ENCODE peak calls at places on chromosomes 6 and 20, in seven cellular contexts. One of them, this sample, is unnamed.

GRCh38 chr6:63509652-63510352 is 62.5 kb upstream of the LOC128125822 start:
- DNase-seq in adrenal gland: peak
- DNase-seq in thyroid gland: peak
- DNase-seq in sigmoid colon: peak
- DNase-seq in tibial nerve: no peak
- DNase-seq in IMR-90: peak
- DNase-seq in GM12892: no peak
- DNase-seq in this sample: no peak

GRCh38 chr20:9081423-9081966 is 12.6 kb downstream of the PLCB4 start:
- DNase-seq in adrenal gland: no peak
- DNase-seq in thyroid gland: no peak
- DNase-seq in sigmoid colon: no peak
- DNase-seq in tibial nerve: no peak
- DNase-seq in IMR-90: peak
- DNase-seq in GM12892: no peak
- DNase-seq in this sample: no peak

GRCh38 chr6:106383573-106383972 is 23.1 kb downstream of the CRYBG1 start:
- DNase-seq in adrenal gland: no peak
- DNase-seq in thyroid gland: no peak
- DNase-seq in sigmoid colon: no peak
- DNase-seq in tibial nerve: no peak
- DNase-seq in IMR-90: no peak
- DNase-seq in GM12892: no peak
- DNase-seq in this sample: no peak

GRCh38 chr6:39904946-39905639 is 29.2 kb downstream of the MOCS1 start:
- DNase-seq in adrenal gland: no peak
- DNase-seq in thyroid gland: no peak
- DNase-seq in sigmoid colon: peak
- DNase-seq in tibial nerve: no peak
- DNase-seq in IMR-90: no peak
- DNase-seq in GM12892: no peak
- DNase-seq in this sample: no peak

GRCh38 chr6:138500867-138501446 is 1.7 kb upstream of the NHSL1 start:
- DNase-seq in adrenal gland: no peak
- DNase-seq in thyroid gland: no peak
- DNase-seq in sigmoid colon: no peak
- DNase-seq in tibial nerve: no peak
- DNase-seq in IMR-90: peak
- DNase-seq in GM12892: no peak
- DNase-seq in this sample: no peak

GRCh38 chr6:13278991-13279390 is 49.3 kb downstream of the TBC1D7 start:
- DNase-seq in adrenal gland: no peak
- DNase-seq in thyroid gland: no peak
- DNase-seq in sigmoid colon: no peak
- DNase-seq in tibial nerve: no peak
- DNase-seq in IMR-90: peak
- DNase-seq in GM12892: no peak
- DNase-seq in this sample: no peak

GRCh38 chr6:112626468-112627082 is 279.4 kb downstream of the RFPL4B start:
- DNase-seq in adrenal gland: no peak
- DNase-seq in thyroid gland: peak
- DNase-seq in sigmoid colon: no peak
- DNase-seq in tibial nerve: no peak
- DNase-seq in IMR-90: peak
- DNase-seq in GM12892: no peak
- DNase-seq in this sample: peak

GRCh38 chr6:11324453-11325023 is 92.1 kb upstream of the NEDD9 start:
- DNase-seq in adrenal gland: no peak
- DNase-seq in thyroid gland: no peak
- DNase-seq in sigmoid colon: no peak
- DNase-seq in tibial nerve: no peak
- DNase-seq in IMR-90: peak
- DNase-seq in GM12892: peak
- DNase-seq in this sample: no peak

GRCh38 chr20:58868795-58869194 is 16.3 kb downstream of the GNAS start:
- DNase-seq in adrenal gland: peak
- DNase-seq in thyroid gland: peak
- DNase-seq in sigmoid colon: no peak
- DNase-seq in tibial nerve: no peak
- DNase-seq in IMR-90: no peak
- DNase-seq in GM12892: no peak
- DNase-seq in this sample: no peak

DNA sequence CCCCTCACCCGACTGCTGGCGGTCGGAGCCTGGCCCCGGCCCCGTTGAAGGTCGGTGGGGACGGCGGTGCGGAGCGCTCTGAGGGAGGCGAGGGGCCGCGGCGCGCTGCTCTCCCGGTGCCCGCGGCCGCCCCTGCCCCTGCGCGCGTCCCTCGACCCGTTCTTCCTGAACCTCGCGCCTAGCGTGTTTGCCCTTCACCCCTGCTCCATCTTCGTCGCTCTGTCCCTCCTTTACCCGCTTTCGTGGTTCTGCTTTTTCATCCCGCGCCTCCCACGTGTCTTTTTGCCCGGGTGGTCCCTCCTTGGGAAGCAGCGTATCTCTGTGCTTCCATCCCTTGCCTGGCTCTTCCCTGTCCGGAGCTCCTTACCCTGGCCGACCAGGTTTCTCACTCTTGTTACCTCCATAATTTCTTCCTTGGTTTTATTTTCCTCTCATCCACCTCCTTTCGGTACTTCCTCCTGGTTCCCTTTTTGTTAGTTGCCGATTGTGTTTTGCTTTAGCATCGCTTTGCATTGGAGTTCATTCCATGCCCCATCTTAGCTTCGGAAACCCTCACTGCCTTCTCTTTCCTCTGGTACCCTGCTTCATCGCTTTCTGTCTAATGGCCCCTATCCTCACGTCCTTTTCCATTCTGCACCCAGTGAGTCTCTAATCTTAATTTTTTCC is 654 bp downstream of the FAM135A start:
- DNase-seq in adrenal gland: peak
- DNase-seq in thyroid gland: peak
- DNase-seq in sigmoid colon: no peak
- DNase-seq in tibial nerve: no peak
- DNase-seq in IMR-90: no peak
- DNase-seq in GM12892: no peak
- DNase-seq in this sample: peak
- TF ChIP-seq POLR2A in adrenal gland: no peak
- TF ChIP-seq POLR2A in thyroid gland: no peak
- TF ChIP-seq POLR2A in sigmoid colon: no peak
- TF ChIP-seq POLR2A in tibial nerve: no peak
- TF ChIP-seq POLR2A in IMR-90: no peak
- TF ChIP-seq POLR2A in GM12892: no peak
- TF ChIP-seq POLR2A in this sample: no peak

DNA sequence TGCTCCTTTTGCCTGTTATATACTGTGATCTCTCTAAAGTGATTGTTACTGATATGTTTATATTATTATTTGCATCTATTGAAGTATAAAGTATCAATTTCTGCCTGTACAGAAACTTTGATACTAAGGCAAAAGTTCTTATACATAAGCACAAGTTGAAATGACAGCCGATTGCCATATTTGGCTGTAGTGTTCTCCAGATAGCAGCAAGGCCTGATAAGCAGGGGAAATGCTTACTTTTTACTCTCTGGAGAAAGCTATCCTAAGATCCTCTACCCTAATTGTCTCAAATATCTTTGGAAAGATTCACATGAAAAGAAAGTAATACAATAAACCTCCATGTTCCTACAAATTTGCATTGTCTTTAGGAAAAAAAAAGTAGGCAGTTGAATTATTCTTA is 31.4 kb downstream of the SENP6 start:
- DNase-seq in adrenal gland: no peak
- DNase-seq in thyroid gland: no peak
- DNase-seq in sigmoid colon: no peak
- DNase-seq in tibial nerve: no peak
- DNase-seq in IMR-90: no peak
- DNase-seq in GM12892: no peak
- DNase-seq in this sample: no peak
- TF ChIP-seq POLR2A in adrenal gland: no peak
- TF ChIP-seq POLR2A in thyroid gland: no peak
- TF ChIP-seq POLR2A in sigmoid colon: no peak
- TF ChIP-seq POLR2A in tibial nerve: no peak
- TF ChIP-seq POLR2A in IMR-90: no peak
- TF ChIP-seq POLR2A in GM12892: no peak
- TF ChIP-seq POLR2A in this sample: no peak

DNA sequence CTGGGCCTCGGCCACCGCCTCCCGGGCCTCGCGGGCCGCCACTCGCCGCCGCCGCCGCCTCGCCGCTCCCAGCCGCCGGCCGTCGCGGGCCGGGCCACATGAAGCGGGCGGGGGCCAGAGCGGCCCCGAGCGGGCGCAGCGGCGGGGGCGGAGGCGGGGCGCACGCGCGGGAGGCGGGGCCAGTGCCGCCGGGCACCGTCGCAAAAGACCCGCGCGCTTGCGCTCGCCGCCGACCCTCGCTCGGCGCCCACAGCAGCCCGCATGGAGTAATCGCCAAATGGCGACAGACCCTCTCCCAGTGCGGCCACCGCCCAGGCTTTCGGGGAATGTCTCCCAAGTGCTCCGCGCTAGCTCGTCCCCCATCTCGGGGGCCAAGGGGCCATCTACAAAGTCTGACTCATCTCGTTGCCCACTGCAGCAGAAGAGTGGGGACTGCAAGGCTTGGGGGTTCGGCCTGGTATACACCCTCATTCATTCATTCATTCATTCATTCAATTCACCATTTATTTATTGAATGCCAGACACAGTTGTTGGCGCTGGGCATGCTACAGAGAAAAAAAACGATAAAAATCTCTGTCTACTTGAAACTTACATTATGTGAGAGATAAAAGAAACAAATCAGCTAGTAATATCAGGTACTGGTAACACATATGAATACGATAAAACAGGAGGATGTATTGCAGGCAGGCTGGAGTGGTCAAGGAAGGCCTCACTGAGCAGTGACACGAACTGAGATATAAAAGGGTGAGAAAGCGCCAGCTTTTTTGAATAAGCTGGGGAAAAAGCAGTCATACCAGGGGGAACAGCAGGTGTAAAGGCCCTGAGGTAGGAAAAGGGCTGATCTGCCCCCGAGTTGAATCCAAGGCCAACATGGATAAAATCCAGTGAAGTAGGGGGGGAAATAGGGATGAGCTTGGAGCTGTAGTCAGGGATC is at the start of gene B4GALT5:
- DNase-seq in adrenal gland: peak
- DNase-seq in thyroid gland: peak
- DNase-seq in sigmoid colon: peak
- DNase-seq in tibial nerve: peak
- DNase-seq in IMR-90: peak
- DNase-seq in GM12892: peak
- DNase-seq in this sample: peak
- TF ChIP-seq POLR2A in adrenal gland: peak
- TF ChIP-seq POLR2A in thyroid gland: no peak
- TF ChIP-seq POLR2A in sigmoid colon: no peak
- TF ChIP-seq POLR2A in tibial nerve: peak
- TF ChIP-seq POLR2A in IMR-90: no peak
- TF ChIP-seq POLR2A in GM12892: peak
- TF ChIP-seq POLR2A in this sample: peak

GRCh38 chr6:34696739-34697543 is at the start of gene ILRUN:
- DNase-seq in adrenal gland: peak
- DNase-seq in thyroid gland: peak
- DNase-seq in sigmoid colon: peak
- DNase-seq in tibial nerve: peak
- DNase-seq in IMR-90: peak
- DNase-seq in GM12892: peak
- DNase-seq in this sample: peak
- TF ChIP-seq POLR2A in adrenal gland: peak
- TF ChIP-seq POLR2A in thyroid gland: peak
- TF ChIP-seq POLR2A in sigmoid colon: peak
- TF ChIP-seq POLR2A in tibial nerve: peak
- TF ChIP-seq POLR2A in IMR-90: no peak
- TF ChIP-seq POLR2A in GM12892: no peak
- TF ChIP-seq POLR2A in this sample: peak

This sample was measured in H54.